ENCODE peak calls at places on chromosome 2, in ten cellular contexts. Z is glutamatergic neuron, T is chondrocyte, E is AG04450, M is heart left ventricle, S is tibial nerve, J is tibial artery, L is fibroblast of pulmonary artery, Q is breast epithelium, B is choroid plexus epithelial cell. V is an unnamed sample.

GRCh38 chr2:27869763-27870162 is 20.4 kb downstream of the RBKS start:
- DNase-seq in Z (no peak), S (no peak), J (no peak), L (no peak), M (no peak), Q (no peak), B (no peak), E (no peak), T (no peak), V (no peak)

GRCh38 chr2:20049631-20050030 is 1.8 kb downstream of the LAPTM4A start:
- DNase-seq in S (peak), E (no peak), Q (no peak), B (peak), M (no peak), L (no peak), J (no peak), T (no peak), Z (no peak), V (no peak)

GRCh38 chr2:196808281-196808680 is 874 bp downstream of the C2orf66 start:
- DNase-seq in M (no peak), Q (no peak), J (no peak), S (no peak), B (peak), E (no peak), T (no peak), L (peak), Z (no peak), V (no peak)

GRCh38 chr2:237191693-237192076 is 106.0 kb downstream of the COPS8 start:
- DNase-seq in M (no peak), B (no peak), E (no peak), J (no peak), T (no peak), S (no peak), Q (no peak), Z (no peak), L (no peak), V (no peak)

GRCh38 chr2:96258393-96259022 is 7.3 kb downstream of the TMEM127 start:
- DNase-seq in Z (no peak), E (no peak), L (no peak), T (no peak), B (peak), Q (no peak), S (no peak), J (no peak), M (peak), V (no peak)

GRCh38 chr2:46296216-46296839 is 879 bp upstream of the EPAS1 start:
- DNase-seq in Z (peak), L (no peak), B (no peak), E (no peak), M (peak), Q (peak), J (peak), S (peak), T (no peak), V (peak)

GRCh38 chr2:37635359-37636208 is 35.9 kb downstream of the CDC42EP3 start:
- DNase-seq in M (no peak), E (no peak), T (no peak), S (peak), J (no peak), Z (no peak), L (peak), B (peak), Q (no peak), V (peak)

GRCh38 chr2:222927600-222927999 is 66.8 kb downstream of the ACSL3 start:
- DNase-seq in S (no peak), Q (no peak), M (no peak), J (no peak), Z (no peak), T (no peak), B (no peak), L (no peak), E (no peak), V (no peak)

GRCh38 chr2:70161069-70161534 is 29.7 kb downstream of the C2orf42 start:
- DNase-seq in S (no peak), J (no peak), M (no peak), T (peak), L (no peak), Q (no peak), E (no peak), B (peak), Z (no peak), V (no peak)

GRCh38 chr2:199977984-199978415 is 22.6 kb downstream of the MAIP1 start:
- DNase-seq in J (no peak), L (peak), Z (no peak), M (no peak), Q (no peak), E (no peak), S (no peak), T (no peak), B (peak), V (no peak)

GRCh38 chr2:71609029-71609428 is 155.7 kb downstream of the DYSF start:
- DNase-seq in Z (peak), T (peak), B (no peak), M (peak), E (no peak), J (peak), Q (no peak), L (no peak), S (no peak), V (peak)

GRCh38 chr2:218996937-218997336 is 3.7 kb upstream of the CRYBA2 start:
- DNase-seq in M (no peak), Z (no peak), E (no peak), B (no peak), J (no peak), L (no peak), Q (no peak), S (no peak), T (no peak), V (no peak)

GRCh38 chr2:199456383-199457146 is 1.2 kb downstream of the SATB2 start:
- DNase-seq in Q (no peak), J (no peak), E (no peak), B (no peak), L (no peak), S (no peak), M (no peak), T (no peak), Z (no peak), V (no peak)

GRCh38 chr2:113078350-113078839 is 10.6 kb downstream of the IL1F10 start:
- DNase-seq in Q (no peak), Z (no peak), T (no peak), B (no peak), E (no peak), L (no peak), S (no peak), J (no peak), M (no peak), V (no peak)

GRCh38 chr2:101063753-101064502 is 61.8 kb downstream of the RPL31 start:
- DNase-seq in M (no peak), S (no peak), L (peak), E (no peak), J (no peak), Z (no peak), Q (no peak), T (no peak), B (peak), V (no peak)

GRCh38 chr2:200781626-200782025 is 30.1 kb upstream of the BZW1 start:
- DNase-seq in S (no peak), L (no peak), Q (no peak), T (no peak), B (no peak), M (no peak), E (no peak), Z (no peak), J (no peak), V (no peak)

GRCh38 chr2:190359896-190360376 is 16.5 kb downstream of the INPP1 start:
- DNase-seq in E (peak), T (no peak), Z (no peak), Q (no peak), S (no peak), J (peak), L (peak), M (peak), B (peak), V (peak)

GRCh38 chr2:240512109-240512485 is 45.7 kb downstream of the ANKMY1 start:
- DNase-seq in J (no peak), E (no peak), M (no peak), Z (no peak), T (no peak), S (no peak), B (no peak), L (no peak), Q (peak), V (no peak)

GRCh38 chr2:98374286-98374685 is 28.0 kb downstream of the CNGA3 start:
- DNase-seq in Z (no peak), T (no peak), B (no peak), E (no peak), L (no peak), S (no peak), Q (no peak), J (no peak), M (no peak), V (no peak)

GRCh38 chr2:110157153-110157793 is 41.7 kb upstream of the MALL start:
- DNase-seq in B (peak), M (peak), Q (no peak), S (peak), Z (no peak), E (peak), L (peak), T (no peak), J (no peak), V (no peak)

GRCh38 chr2:20120569-20121416 is 69.4 kb upstream of the LAPTM4A start:
- DNase-seq in Z (no peak), J (no peak), T (no peak), Q (no peak), M (no peak), E (no peak), S (no peak), B (no peak), L (no peak), V (no peak)

GRCh38 chr2:11071939-11072338 is 83.3 kb upstream of the SLC66A3 start:
- DNase-seq in B (no peak), T (no peak), L (no peak), E (no peak), Z (no peak), S (no peak), M (no peak), J (peak), Q (no peak), V (no peak)

GRCh38 chr2:2253139-2254016 is 77.7 kb downstream of the MYT1L start:
- DNase-seq in J (no peak), E (no peak), S (no peak), T (no peak), Z (no peak), M (no peak), Q (no peak), B (no peak), L (no peak), V (no peak)

GRCh38 chr2:219870023-219870422 is 242.6 kb downstream of the SLC4A3 start:
- DNase-seq in Z (no peak), M (no peak), T (no peak), E (no peak), J (no peak), L (no peak), Q (no peak), S (no peak), B (no peak), V (no peak)

GRCh38 chr2:145530653-145531052 is 1010.7 kb upstream of the ZEB2 start:
- DNase-seq in T (no peak), J (no peak), E (no peak), M (no peak), L (no peak), Q (no peak), B (no peak), Z (no peak), S (no peak), V (no peak)

GRCh38 chr2:160791884-160792283 is 298.3 kb upstream of the RBMS1 start:
- DNase-seq in T (no peak), S (no peak), Q (no peak), B (no peak), L (no peak), J (no peak), E (no peak), M (no peak), Z (no peak), V (no peak)

GRCh38 chr2:55932843-55933242 is 9.3 kb upstream of the EFEMP1 start:
- DNase-seq in S (no peak), J (no peak), Q (no peak), T (no peak), B (no peak), M (no peak), L (no peak), Z (no peak), E (no peak), V (no peak)

GRCh38 chr2:9560628-9561027 is 5.0 kb upstream of the ADAM17 start:
- DNase-seq in B (no peak), L (no peak), J (no peak), Z (no peak), E (no peak), S (no peak), T (no peak), Q (no peak), M (no peak), V (no peak)

GRCh38 chr2:8103085-8103708 is 578.7 kb upstream of the ID2 start:
- DNase-seq in T (no peak), Z (no peak), L (no peak), E (peak), Q (no peak), B (peak), S (no peak), J (no peak), M (no peak), V (no peak)

GRCh38 chr2:127615511-127616166 is 30.3 kb upstream of the GPR17 start:
- DNase-seq in Q (peak), L (no peak), T (peak), S (no peak), M (no peak), E (no peak), B (no peak), Z (no peak), J (no peak), V (peak)

GRCh38 chr2:127614731-127615130 is 31.2 kb upstream of the GPR17 start:
- DNase-seq in T (peak), Q (peak), E (no peak), J (no peak), L (no peak), Z (no peak), M (no peak), S (no peak), B (no peak), V (no peak)

GRCh38 chr2:127612111-127612822 is 33.7 kb upstream of the GPR17 start:
- DNase-seq in S (no peak), L (no peak), J (peak), Z (no peak), Q (peak), B (no peak), E (no peak), M (no peak), T (peak), V (peak)

GRCh38 chr2:127611076-127611925 is 34.7 kb upstream of the GPR17 start:
- DNase-seq in B (no peak), M (no peak), E (no peak), T (peak), Z (no peak), J (peak), S (no peak), L (no peak), Q (peak), V (peak)

DNA sequence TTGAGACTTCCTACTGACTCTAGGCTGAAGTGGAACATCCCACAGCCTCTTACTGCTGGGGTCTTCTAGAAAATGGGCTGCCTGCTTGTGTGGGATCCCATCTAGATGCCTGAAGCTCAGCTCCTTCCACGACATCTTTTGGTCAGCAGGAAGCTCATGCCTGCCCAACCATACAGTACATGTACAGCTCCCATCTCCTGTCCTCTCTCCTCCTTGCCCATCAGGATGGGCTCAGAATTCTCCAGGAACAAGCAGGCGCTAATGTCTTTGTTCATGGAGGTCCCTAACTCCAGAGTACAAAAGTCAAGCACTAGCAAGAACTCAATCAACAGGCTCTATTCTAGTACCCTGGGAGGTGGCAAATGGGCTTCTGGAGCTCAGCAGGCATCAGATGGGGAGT is 31.7 kb upstream of the GPR17 start:
- DNase-seq in T (no peak), Q (peak), M (no peak), L (no peak), B (no peak), Z (no peak), S (no peak), E (no peak), J (no peak), V (no peak)
- TF ChIP-seq CTCF in T (no peak), Q (no peak), M (no peak), L (no peak), B (no peak), Z (no peak), S (no peak), E (no peak), J (no peak), V (no peak)

DNA sequence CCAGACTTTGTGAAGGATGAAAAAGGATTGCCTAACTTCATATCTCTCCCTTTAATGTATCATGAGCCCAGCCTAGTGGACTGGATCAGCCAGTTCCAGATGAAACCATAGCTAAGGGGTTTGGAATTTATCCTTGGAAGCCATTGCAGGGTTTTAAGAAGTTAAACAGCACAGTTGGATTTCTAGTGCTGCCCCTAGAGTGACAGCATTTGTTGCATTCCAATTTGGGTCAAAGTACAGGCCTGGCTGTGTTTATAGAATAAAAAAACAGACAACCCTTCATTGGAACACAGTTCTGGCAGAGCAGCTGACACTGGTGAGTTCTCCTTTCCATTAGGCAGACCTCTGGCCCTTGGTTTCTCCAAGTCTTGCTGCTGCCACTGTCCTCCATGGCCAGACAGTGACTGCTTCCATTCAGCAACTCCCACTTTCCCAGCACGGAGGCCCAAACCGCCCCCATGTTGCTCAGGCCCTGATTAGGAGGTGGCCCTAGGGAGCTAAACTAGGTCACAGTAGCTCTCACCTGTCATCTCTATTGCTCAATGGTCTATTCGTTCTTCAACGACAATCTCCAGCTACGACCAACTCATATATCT is 8.0 kb downstream of the GPR39 start:
- DNase-seq in S (peak), L (peak), T (no peak), E (no peak), B (peak), Z (no peak), Q (no peak), J (no peak), M (no peak), V (no peak)
- TF ChIP-seq CTCF in S (no peak), L (no peak), T (no peak), E (peak), B (peak), Z (no peak), Q (no peak), J (no peak), M (no peak), V (no peak)

GRCh38 chr2:207241198-207241597 is 75.5 kb upstream of the KLF7 start:
- DNase-seq in S (no peak), Q (no peak), L (no peak), J (no peak), B (no peak), M (no peak), E (no peak), T (no peak), Z (no peak), V (no peak)

GRCh38 chr2:207243601-207244000 is 77.9 kb upstream of the KLF7 start:
- DNase-seq in L (no peak), Q (no peak), B (no peak), E (no peak), S (no peak), Z (no peak), T (no peak), J (no peak), M (no peak), V (no peak)

GRCh38 chr2:207248702-207249355 is 83.1 kb upstream of the KLF7 start:
- DNase-seq in T (no peak), Q (no peak), J (no peak), M (no peak), S (no peak), E (no peak), Z (no peak), B (no peak), L (peak), V (no peak)

GRCh38 chr2:207240649-207241048 is 74.9 kb upstream of the KLF7 start:
- DNase-seq in J (no peak), E (no peak), T (no peak), Q (no peak), B (no peak), S (no peak), M (no peak), Z (no peak), L (no peak), V (no peak)

GRCh38 chr2:207245526-207245925 is 79.8 kb upstream of the KLF7 start:
- DNase-seq in J (no peak), Z (no peak), Q (no peak), T (no peak), B (no peak), S (no peak), L (no peak), M (no peak), E (no peak), V (no peak)
- TF ChIP-seq CTCF in J (no peak), Z (no peak), Q (no peak), T (no peak), B (no peak), S (no peak), L (no peak), M (no peak), E (no peak), V (no peak)

DNA sequence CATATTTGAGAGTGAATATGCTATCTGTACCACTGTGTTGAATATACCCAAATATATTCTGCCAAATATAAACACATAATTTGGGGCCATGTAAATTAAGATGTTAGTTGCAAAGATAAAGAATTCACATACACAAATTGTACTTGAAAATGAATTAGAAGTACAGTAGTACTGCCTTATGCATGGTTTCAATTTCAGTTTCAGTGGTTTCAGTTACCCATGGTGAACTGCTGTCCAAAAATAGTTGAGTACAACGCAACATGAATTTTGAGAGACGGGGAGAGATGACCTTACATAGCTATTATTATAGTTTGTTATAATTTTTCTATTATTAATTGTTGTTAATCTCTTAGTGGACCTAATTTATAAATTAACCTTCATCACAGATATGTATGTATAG is 1313.0 kb upstream of the FAM98A start:
- DNase-seq in E (no peak), B (no peak), L (no peak), Q (no peak), Z (no peak), S (no peak), T (no peak), J (no peak), M (no peak), V (no peak)
- TF ChIP-seq CTCF in E (no peak), B (no peak), L (no peak), Q (no peak), Z (no peak), S (no peak), T (no peak), J (no peak), M (no peak), V (no peak)

GRCh38 chr2:49254401-49254800 is 100.1 kb upstream of the FSHR start:
- DNase-seq in S (no peak), L (no peak), E (no peak), J (no peak), M (no peak), B (no peak), T (no peak), Z (no peak), Q (no peak), V (no peak)

GRCh38 chr2:49259926-49260325 is 105.6 kb upstream of the FSHR start:
- DNase-seq in T (no peak), M (no peak), E (no peak), L (peak), Q (no peak), Z (no peak), J (no peak), B (peak), S (no peak), V (no peak)

GRCh38 chr2:49251251-49251650 is 96.9 kb upstream of the FSHR start:
- DNase-seq in M (no peak), L (no peak), Q (no peak), Z (no peak), J (no peak), E (no peak), B (no peak), S (no peak), T (no peak), V (no peak)

GRCh38 chr2:49251766-49252165 is 97.5 kb upstream of the FSHR start:
- DNase-seq in E (peak), S (no peak), M (no peak), Z (no peak), Q (no peak), T (no peak), B (peak), J (no peak), L (peak), V (no peak)

DNA sequence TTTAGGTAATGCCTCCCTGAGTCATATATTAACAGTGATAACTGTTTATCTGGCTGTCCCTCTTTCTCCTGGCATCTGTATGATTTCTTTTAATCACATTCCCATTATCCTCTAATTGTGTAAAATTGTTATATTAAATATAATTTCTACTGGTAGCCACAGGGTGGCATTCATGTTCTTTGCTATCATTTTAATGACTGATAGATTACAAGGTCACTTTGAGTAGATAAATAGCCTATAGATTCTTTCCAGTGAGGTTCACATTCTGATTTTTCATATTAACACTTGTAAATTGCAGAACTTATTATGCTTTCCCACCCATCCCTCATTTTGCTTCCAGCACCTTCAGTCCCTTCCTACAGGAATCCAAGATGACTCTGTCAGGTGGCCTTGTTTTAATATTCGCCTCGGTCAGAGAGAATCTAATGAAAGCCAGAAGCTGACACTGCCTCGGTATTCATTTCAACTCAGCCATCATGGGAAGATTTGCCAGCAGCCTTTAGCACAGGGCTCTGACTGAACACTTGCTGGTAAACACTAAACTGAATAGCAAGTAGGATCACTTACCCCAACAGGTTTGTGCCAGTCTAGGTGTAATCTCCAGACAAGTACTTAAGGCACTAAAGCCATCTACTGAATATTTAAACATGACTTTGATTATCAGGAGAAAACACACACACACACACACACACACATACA is 101.2 kb upstream of the FSHR start:
- DNase-seq in J (no peak), E (no peak), B (peak), Z (no peak), M (no peak), L (peak), T (no peak), Q (no peak), S (no peak), V (no peak)
- TF ChIP-seq CTCF in J (no peak), E (peak), B (peak), Z (no peak), M (no peak), L (peak), T (peak), Q (no peak), S (no peak), V (no peak)

V was measured in activated B cell treated with CpG ODN at 0.5 μM for 24 hours.